ENCODE peak calls at places on chromosomes 11 and 22, in nine cellular contexts. One of them, this sample, is unnamed.
A peak's percentile ranks its signal among the peaks of the same experiment; 100 is the strongest.

GRCh38 chr11:96149743-96150555 is 193.0 kb downstream of the MAML2 start:
- DNase-seq in H1: no peak
- DNase-seq in brain microvascular endothelial cell: peak; percentile 88
- DNase-seq in fibroblast of lung: no peak
- DNase-seq in dorsolateral prefrontal cortex: no peak
- DNase-seq in cardiac fibroblast: peak; percentile 58
- DNase-seq in sigmoid colon: no peak
- DNase-seq in HCT116: no peak
- DNase-seq in AG04450: peak; percentile 68
- DNase-seq in this sample: peak; percentile 83

GRCh38 chr11:120034881-120035620 is 102.9 kb downstream of the TRIM29 start:
- DNase-seq in H1: no peak
- DNase-seq in brain microvascular endothelial cell: no peak
- DNase-seq in fibroblast of lung: no peak
- DNase-seq in dorsolateral prefrontal cortex: no peak
- DNase-seq in cardiac fibroblast: no peak
- DNase-seq in sigmoid colon: no peak
- DNase-seq in HCT116: no peak
- DNase-seq in AG04450: no peak
- DNase-seq in this sample: no peak

GRCh38 chr11:99925968-99926367 is 761.1 kb upstream of the ARHGAP42 start:
- DNase-seq in H1: peak; percentile 1
- DNase-seq in brain microvascular endothelial cell: no peak
- DNase-seq in fibroblast of lung: no peak
- DNase-seq in dorsolateral prefrontal cortex: no peak
- DNase-seq in cardiac fibroblast: no peak
- DNase-seq in sigmoid colon: no peak
- DNase-seq in HCT116: no peak
- DNase-seq in AG04450: no peak
- DNase-seq in this sample: no peak

GRCh38 chr11:101091781-101092180 is 37.8 kb downstream of the PGR start:
- DNase-seq in H1: no peak
- DNase-seq in brain microvascular endothelial cell: no peak
- DNase-seq in fibroblast of lung: no peak
- DNase-seq in dorsolateral prefrontal cortex: no peak
- DNase-seq in cardiac fibroblast: no peak
- DNase-seq in sigmoid colon: no peak
- DNase-seq in HCT116: no peak
- DNase-seq in AG04450: no peak
- DNase-seq in this sample: no peak

GRCh38 chr11:78318321-78318720 is 99.3 kb downstream of the GAB2 start:
- DNase-seq in H1: no peak
- DNase-seq in brain microvascular endothelial cell: no peak
- DNase-seq in fibroblast of lung: no peak
- DNase-seq in dorsolateral prefrontal cortex: no peak
- DNase-seq in cardiac fibroblast: peak; percentile 43
- DNase-seq in sigmoid colon: no peak
- DNase-seq in HCT116: no peak
- DNase-seq in AG04450: no peak
- DNase-seq in this sample: no peak

GRCh38 chr22:36125434-36125833 is 35.1 kb downstream of the APOL3 start:
- DNase-seq in H1: no peak
- DNase-seq in brain microvascular endothelial cell: no peak
- DNase-seq in fibroblast of lung: no peak
- DNase-seq in dorsolateral prefrontal cortex: no peak
- DNase-seq in cardiac fibroblast: no peak
- DNase-seq in sigmoid colon: no peak
- DNase-seq in HCT116: no peak
- DNase-seq in AG04450: no peak
- DNase-seq in this sample: no peak

GRCh38 chr22:21624120-21624879 is 5.5 kb downstream of the YDJC start:
- DNase-seq in H1: no peak
- DNase-seq in brain microvascular endothelial cell: no peak
- DNase-seq in fibroblast of lung: peak; percentile 38
- DNase-seq in dorsolateral prefrontal cortex: peak; percentile 62
- DNase-seq in cardiac fibroblast: peak; percentile 31
- DNase-seq in sigmoid colon: no peak
- DNase-seq in HCT116: no peak
- DNase-seq in AG04450: no peak
- DNase-seq in this sample: peak; percentile 22

GRCh38 chr11:96254087-96254486 is 88.9 kb downstream of the MAML2 start:
- DNase-seq in H1: no peak
- DNase-seq in brain microvascular endothelial cell: peak; percentile 76
- DNase-seq in fibroblast of lung: no peak
- DNase-seq in dorsolateral prefrontal cortex: no peak
- DNase-seq in cardiac fibroblast: peak; percentile 92
- DNase-seq in sigmoid colon: no peak
- DNase-seq in HCT116: no peak
- DNase-seq in AG04450: no peak
- DNase-seq in this sample: peak; percentile 56

GRCh38 chr22:20299736-20300136 is 20.1 kb downstream of the DGCR6L start:
- DNase-seq in H1: no peak
- DNase-seq in brain microvascular endothelial cell: no peak
- DNase-seq in fibroblast of lung: no peak
- DNase-seq in dorsolateral prefrontal cortex: no peak
- DNase-seq in cardiac fibroblast: peak; percentile 19
- DNase-seq in sigmoid colon: no peak
- DNase-seq in HCT116: no peak
- DNase-seq in AG04450: no peak
- DNase-seq in this sample: peak; percentile 26

GRCh38 chr11:69966910-69967309 is 111.2 kb upstream of the ANO1 start:
- DNase-seq in H1: no peak
- DNase-seq in brain microvascular endothelial cell: no peak
- DNase-seq in fibroblast of lung: no peak
- DNase-seq in dorsolateral prefrontal cortex: no peak
- DNase-seq in cardiac fibroblast: no peak
- DNase-seq in sigmoid colon: no peak
- DNase-seq in HCT116: no peak
- DNase-seq in AG04450: no peak
- DNase-seq in this sample: no peak

GRCh38 chr22:31818481-31819392 is 64.9 kb downstream of the DEPDC5 start:
- DNase-seq in H1: no peak
- DNase-seq in brain microvascular endothelial cell: peak; percentile 43
- DNase-seq in fibroblast of lung: peak; percentile 7
- DNase-seq in dorsolateral prefrontal cortex: no peak
- DNase-seq in cardiac fibroblast: peak; percentile 9
- DNase-seq in sigmoid colon: no peak
- DNase-seq in HCT116: no peak
- DNase-seq in AG04450: no peak
- DNase-seq in this sample: peak; percentile 31

GRCh38 chr22:22930222-22930497 is 42.5 kb downstream of the IGLL5 start:
- DNase-seq in H1: no peak
- DNase-seq in brain microvascular endothelial cell: no peak
- DNase-seq in fibroblast of lung: no peak
- DNase-seq in dorsolateral prefrontal cortex: no peak
- DNase-seq in cardiac fibroblast: no peak
- DNase-seq in sigmoid colon: no peak
- DNase-seq in HCT116: no peak
- DNase-seq in AG04450: no peak
- DNase-seq in this sample: no peak

GRCh38 chr11:44592125-44592643 is 26.7 kb downstream of the CD82 start:
- DNase-seq in H1: no peak
- DNase-seq in brain microvascular endothelial cell: no peak
- DNase-seq in fibroblast of lung: peak; percentile 79
- DNase-seq in dorsolateral prefrontal cortex: no peak
- DNase-seq in cardiac fibroblast: peak; percentile 88
- DNase-seq in sigmoid colon: peak; percentile 94
- DNase-seq in HCT116: no peak
- DNase-seq in AG04450: no peak
- DNase-seq in this sample: peak; percentile 58

GRCh38 chr11:73356979-73357739 is 19.0 kb upstream of the RELT start:
- DNase-seq in H1: no peak
- DNase-seq in brain microvascular endothelial cell: no peak
- DNase-seq in fibroblast of lung: no peak
- DNase-seq in dorsolateral prefrontal cortex: no peak
- DNase-seq in cardiac fibroblast: no peak
- DNase-seq in sigmoid colon: no peak
- DNase-seq in HCT116: no peak
- DNase-seq in AG04450: no peak
- DNase-seq in this sample: no peak

GRCh38 chr22:35335936-35336781 is 36.5 kb downstream of the TOM1 start:
- DNase-seq in H1: no peak
- DNase-seq in brain microvascular endothelial cell: no peak
- DNase-seq in fibroblast of lung: no peak
- DNase-seq in dorsolateral prefrontal cortex: no peak
- DNase-seq in cardiac fibroblast: no peak
- DNase-seq in sigmoid colon: peak; percentile 56
- DNase-seq in HCT116: no peak
- DNase-seq in AG04450: no peak
- DNase-seq in this sample: no peak

GRCh38 chr11:1864831-1865665 is 12.2 kb downstream of the LSP1 start:
- DNase-seq in H1: no peak
- DNase-seq in brain microvascular endothelial cell: no peak
- DNase-seq in fibroblast of lung: no peak
- DNase-seq in dorsolateral prefrontal cortex: peak; percentile 77
- DNase-seq in cardiac fibroblast: no peak
- DNase-seq in sigmoid colon: no peak
- DNase-seq in HCT116: no peak
- DNase-seq in AG04450: no peak
- DNase-seq in this sample: no peak

GRCh38 chr22:17303840-17304779 is 65.2 kb upstream of the CECR2 start:
- DNase-seq in H1: no peak
- DNase-seq in brain microvascular endothelial cell: no peak
- DNase-seq in fibroblast of lung: no peak
- DNase-seq in dorsolateral prefrontal cortex: no peak
- DNase-seq in cardiac fibroblast: no peak
- DNase-seq in sigmoid colon: no peak
- DNase-seq in HCT116: no peak
- DNase-seq in AG04450: no peak
- DNase-seq in this sample: no peak

DNA sequence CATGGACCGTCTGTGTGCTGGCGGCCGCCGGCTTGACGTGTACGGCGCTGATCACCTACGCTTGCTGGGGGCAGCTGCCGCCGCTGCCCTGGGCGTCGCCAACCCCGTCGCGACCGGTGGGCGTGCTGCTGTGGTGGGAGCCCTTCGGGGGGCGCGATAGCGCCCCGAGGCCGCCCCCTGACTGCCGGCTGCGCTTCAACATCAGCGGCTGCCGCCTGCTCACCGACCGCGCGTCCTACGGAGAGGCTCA is 786 bp downstream of the FUT4 start:
- DNase-seq in H1: no peak
- DNase-seq in brain microvascular endothelial cell: no peak
- DNase-seq in fibroblast of lung: no peak
- DNase-seq in dorsolateral prefrontal cortex: no peak
- DNase-seq in cardiac fibroblast: peak; percentile 12
- DNase-seq in sigmoid colon: no peak
- DNase-seq in HCT116: no peak
- DNase-seq in AG04450: no peak
- DNase-seq in this sample: no peak
- TF ChIP-seq CTCF in H1: no peak
- TF ChIP-seq CTCF in brain microvascular endothelial cell: no peak
- TF ChIP-seq CTCF in fibroblast of lung: no peak
- TF ChIP-seq CTCF in dorsolateral prefrontal cortex: no peak
- TF ChIP-seq CTCF in cardiac fibroblast: no peak
- TF ChIP-seq CTCF in sigmoid colon: no peak
- TF ChIP-seq CTCF in HCT116: no peak
- TF ChIP-seq CTCF in AG04450: no peak
- TF ChIP-seq CTCF in this sample: no peak

GRCh38 chr22:44175676-44176075 is 5.0 kb upstream of the PARVG start:
- DNase-seq in H1: no peak
- DNase-seq in brain microvascular endothelial cell: no peak
- DNase-seq in fibroblast of lung: no peak
- DNase-seq in dorsolateral prefrontal cortex: no peak
- DNase-seq in cardiac fibroblast: no peak
- DNase-seq in sigmoid colon: no peak
- DNase-seq in HCT116: no peak
- DNase-seq in AG04450: no peak
- DNase-seq in this sample: no peak

GRCh38 chr22:44171486-44172076 is 9.1 kb upstream of the PARVG start:
- DNase-seq in H1: no peak
- DNase-seq in brain microvascular endothelial cell: no peak
- DNase-seq in fibroblast of lung: no peak
- DNase-seq in dorsolateral prefrontal cortex: no peak
- DNase-seq in cardiac fibroblast: no peak
- DNase-seq in sigmoid colon: no peak
- DNase-seq in HCT116: no peak
- DNase-seq in AG04450: no peak
- DNase-seq in this sample: no peak

GRCh38 chr22:44170470-44170869 is 10.3 kb upstream of the PARVG start:
- DNase-seq in H1: no peak
- DNase-seq in brain microvascular endothelial cell: no peak
- DNase-seq in fibroblast of lung: no peak
- DNase-seq in dorsolateral prefrontal cortex: no peak
- DNase-seq in cardiac fibroblast: no peak
- DNase-seq in sigmoid colon: no peak
- DNase-seq in HCT116: no peak
- DNase-seq in AG04450: no peak
- DNase-seq in this sample: no peak

GRCh38 chr22:44172370-44173108 is 8.2 kb upstream of the PARVG start:
- DNase-seq in H1: no peak
- DNase-seq in brain microvascular endothelial cell: peak; percentile 6
- DNase-seq in fibroblast of lung: no peak
- DNase-seq in dorsolateral prefrontal cortex: peak; percentile 77
- DNase-seq in cardiac fibroblast: no peak
- DNase-seq in sigmoid colon: peak; percentile 82
- DNase-seq in HCT116: no peak
- DNase-seq in AG04450: no peak
- DNase-seq in this sample: peak; percentile 23

DNA sequence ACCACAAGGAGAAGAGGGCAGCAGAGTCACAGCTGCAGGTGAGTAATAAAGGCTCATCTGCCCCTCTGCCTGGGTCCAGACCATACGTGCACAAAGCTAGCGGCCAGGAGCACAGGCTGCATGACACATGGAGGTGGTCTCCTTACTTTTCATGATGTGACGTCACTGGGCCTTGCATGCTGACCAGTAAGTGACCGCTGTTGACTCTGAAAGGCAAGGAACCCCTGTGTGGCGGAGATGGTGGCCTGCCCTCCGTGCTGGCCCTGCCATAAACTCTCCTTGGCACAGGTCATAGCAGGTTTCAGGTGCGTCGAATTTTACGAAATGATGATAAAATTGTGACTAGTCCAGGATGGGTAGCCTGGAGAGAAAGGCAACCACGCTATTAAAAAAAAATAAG is 7.6 kb upstream of the PARVG start:
- DNase-seq in H1: no peak
- DNase-seq in brain microvascular endothelial cell: no peak
- DNase-seq in fibroblast of lung: no peak
- DNase-seq in dorsolateral prefrontal cortex: no peak
- DNase-seq in cardiac fibroblast: no peak
- DNase-seq in sigmoid colon: no peak
- DNase-seq in HCT116: no peak
- DNase-seq in AG04450: no peak
- DNase-seq in this sample: no peak
- H3K4me3 ChIP-seq in H1: no peak overlapping the region
- H3K4me3 ChIP-seq in brain microvascular endothelial cell: no peak overlapping the region
- H3K4me3 ChIP-seq in fibroblast of lung: no peak overlapping the region
- H3K4me3 ChIP-seq in dorsolateral prefrontal cortex: no peak overlapping the region
- H3K4me3 ChIP-seq in cardiac fibroblast: no peak overlapping the region
- H3K4me3 ChIP-seq in sigmoid colon: no peak overlapping the region
- H3K4me3 ChIP-seq in HCT116: no peak overlapping the region
- H3K4me3 ChIP-seq in AG04450: no peak overlapping the region
- H3K4me3 ChIP-seq in this sample: no peak overlapping the region

GRCh38 chr11:88103337-88104206 is 71.7 kb downstream of the RAB38 start:
- DNase-seq in H1: peak; percentile 63
- DNase-seq in brain microvascular endothelial cell: peak; percentile 69
- DNase-seq in fibroblast of lung: peak; percentile 45
- DNase-seq in dorsolateral prefrontal cortex: no peak
- DNase-seq in cardiac fibroblast: peak; percentile 73
- DNase-seq in sigmoid colon: no peak
- DNase-seq in HCT116: peak; percentile 85
- DNase-seq in AG04450: peak; percentile 1
- DNase-seq in this sample: peak; percentile 7
- TF ChIP-seq CTCF in H1: peak; percentile 71
- TF ChIP-seq CTCF in brain microvascular endothelial cell: peak; percentile 81
- TF ChIP-seq CTCF in fibroblast of lung: peak; percentile 46
- TF ChIP-seq CTCF in dorsolateral prefrontal cortex: peak; percentile 9
- TF ChIP-seq CTCF in cardiac fibroblast: peak; percentile 79
- TF ChIP-seq CTCF in sigmoid colon: no peak
- TF ChIP-seq CTCF in HCT116: peak; percentile 92
- TF ChIP-seq CTCF in AG04450: peak; percentile 75
- TF ChIP-seq CTCF in this sample: peak; percentile 59

GRCh38 chr11:58227956-58228615 is 632 bp downstream of the OR10Q1 start:
- DNase-seq in H1: no peak
- DNase-seq in brain microvascular endothelial cell: no peak
- DNase-seq in fibroblast of lung: no peak
- DNase-seq in dorsolateral prefrontal cortex: no peak
- DNase-seq in cardiac fibroblast: no peak
- DNase-seq in sigmoid colon: no peak
- DNase-seq in HCT116: no peak
- DNase-seq in AG04450: no peak
- DNase-seq in this sample: no peak
- H3K4me3 ChIP-seq in H1: no peak overlapping the region
- H3K4me3 ChIP-seq in brain microvascular endothelial cell: no peak overlapping the region
- H3K4me3 ChIP-seq in fibroblast of lung: no peak overlapping the region
- H3K4me3 ChIP-seq in dorsolateral prefrontal cortex: no peak overlapping the region
- H3K4me3 ChIP-seq in cardiac fibroblast: no peak overlapping the region
- H3K4me3 ChIP-seq in sigmoid colon: no peak overlapping the region
- H3K4me3 ChIP-seq in HCT116: no peak overlapping the region
- H3K4me3 ChIP-seq in AG04450: no peak overlapping the region
- H3K4me3 ChIP-seq in this sample: no peak overlapping the region

This sample was measured in foreskin fibroblast.